ENCODE peak calls at places on chromosomes 4 and X, in four cellular contexts. Z is GM23248, D is PC-9, E is GM23338. N is an unnamed sample. For H3K36me3, the result is how much of the 10 kb centered on the place peaks cover.

GRCh38 chr4:2804973-2805501 is 12.2 kb downstream of the SH3BP2 start:
- DNase-seq in D (no peak), Z (no peak), E (no peak), N (no peak)

GRCh38 chr4:151014521-151015457 is at the start of gene LRBA:
- DNase-seq in D (peak), E (peak), Z (peak), N (peak)

GRCh38 chr4:183098080-183098722 is 856 bp upstream of the WWC2 start:
- DNase-seq in D (no peak), Z (peak), E (peak), N (no peak)

GRCh38 chr4:7766086-7766485 is 173.6 kb downstream of the AFAP1 start:
- DNase-seq in Z (no peak), D (no peak), E (no peak), N (no peak)

GRCh38 chr4:26020896-26021295 is 106.9 kb downstream of the SMIM20 start:
- DNase-seq in Z (peak), E (no peak), D (no peak), N (peak)

GRCh38 chr4:188403272-188403671 is 264.0 kb downstream of the TRIML1 start:
- DNase-seq in Z (no peak), D (no peak), E (peak), N (peak)

GRCh38 chr4:165325732-165326512 is 1.5 kb upstream of the MSMO1 start:
- DNase-seq in E (peak), Z (peak), D (peak), N (peak)

GRCh38 chr4:104490096-104490769 is 4.5 kb downstream of the CXXC4 start:
- DNase-seq in E (peak), Z (no peak), D (no peak), N (no peak)

GRCh38 chrX:150873616-150874015 is 24.9 kb downstream of the CD99L2 start:
- DNase-seq in D (no peak), E (no peak), Z (peak), N (peak)

GRCh38 chr4:182307746-182308145 is 64.5 kb downstream of the TENM3 start:
- DNase-seq in E (no peak), D (no peak), Z (peak), N (peak)

GRCh38 chrX:77668391-77669237 is 117.4 kb downstream of the ATRX start:
- DNase-seq in E (no peak), D (no peak), Z (peak), N (peak)

GRCh38 chr4:139175647-139176298 is 1.2 kb downstream of the ELF2 start:
- DNase-seq in D (no peak), E (no peak), Z (peak), N (no peak)

GRCh38 chrX:138745215-138745614 is 33.7 kb upstream of the FGF13 start:
- DNase-seq in E (peak), Z (peak), D (no peak), N (peak)

GRCh38 chr4:141192564-141192963 is 28.1 kb upstream of the ZNF330 start:
- DNase-seq in E (no peak), Z (peak), D (no peak), N (no peak)

GRCh38 chrX:123077671-123078070 is 106.4 kb upstream of the GRIA3 start:
- DNase-seq in Z (no peak), E (no peak), D (no peak), N (no peak)

GRCh38 chrX:47854474-47854873 is 17.8 kb downstream of the ZNF81 start:
- DNase-seq in D (no peak), Z (peak), E (peak), N (peak)

GRCh38 chr4:159155119-159155518 is 52.2 kb downstream of the RAPGEF2 start:
- DNase-seq in E (no peak), Z (no peak), D (no peak), N (no peak)

GRCh38 chrX:117936162-117936561 is 180.4 kb downstream of the KLHL13 start:
- DNase-seq in E (no peak), Z (no peak), D (no peak), N (no peak)

GRCh38 chr4:156977435-156978160 is 6.0 kb upstream of the PDGFC start:
- DNase-seq in Z (peak), D (no peak), E (no peak), N (peak)

GRCh38 chr4:102849579-102850104 is 19.1 kb upstream of the CISD2 start:
- DNase-seq in Z (no peak), D (no peak), E (no peak), N (no peak)

GRCh38 chr4:40340034-40340433 is 4.9 kb downstream of the CHRNA9 start:
- DNase-seq in Z (peak), D (no peak), E (no peak), N (peak)

GRCh38 chr4:107760281-107760947 is 40.4 kb upstream of the PAPSS1 start:
- DNase-seq in E (peak), Z (no peak), D (no peak), N (no peak)

GRCh38 chr4:55910140-55910539 is 38.6 kb upstream of the CEP135 start:
- DNase-seq in Z (peak), D (no peak), E (no peak), N (peak)

GRCh38 chrX:119272882-119273806 is 37.1 kb downstream of the PGRMC1 start:
- DNase-seq in E (peak), Z (peak), D (no peak), N (no peak)

GRCh38 chr4:15262396-15262795 is 165.4 kb upstream of the C1QTNF7 start:
- DNase-seq in D (no peak), Z (peak), E (no peak), N (peak)

GRCh38 chr4:7193040-7193958 is 961 bp downstream of the SORCS2 start:
- DNase-seq in Z (peak), E (peak), D (no peak), N (no peak)

GRCh38 chr4:99729186-99729585 is 71.6 kb upstream of the C4orf54 start:
- DNase-seq in E (no peak), D (no peak), Z (no peak), N (no peak)

GRCh38 chr4:46804781-46805413 is 104.1 kb downstream of the COX7B2 start:
- DNase-seq in E (no peak), D (no peak), Z (no peak), N (no peak)

GRCh38 chr4:174672276-174672675 is 150.0 kb upstream of the HPGD start:
- DNase-seq in E (no peak), D (no peak), Z (no peak), N (peak)

GRCh38 chr4:81454498-81454897 is 17.2 kb downstream of the RASGEF1B start:
- DNase-seq in E (no peak), Z (peak), D (no peak), N (peak)

DNA sequence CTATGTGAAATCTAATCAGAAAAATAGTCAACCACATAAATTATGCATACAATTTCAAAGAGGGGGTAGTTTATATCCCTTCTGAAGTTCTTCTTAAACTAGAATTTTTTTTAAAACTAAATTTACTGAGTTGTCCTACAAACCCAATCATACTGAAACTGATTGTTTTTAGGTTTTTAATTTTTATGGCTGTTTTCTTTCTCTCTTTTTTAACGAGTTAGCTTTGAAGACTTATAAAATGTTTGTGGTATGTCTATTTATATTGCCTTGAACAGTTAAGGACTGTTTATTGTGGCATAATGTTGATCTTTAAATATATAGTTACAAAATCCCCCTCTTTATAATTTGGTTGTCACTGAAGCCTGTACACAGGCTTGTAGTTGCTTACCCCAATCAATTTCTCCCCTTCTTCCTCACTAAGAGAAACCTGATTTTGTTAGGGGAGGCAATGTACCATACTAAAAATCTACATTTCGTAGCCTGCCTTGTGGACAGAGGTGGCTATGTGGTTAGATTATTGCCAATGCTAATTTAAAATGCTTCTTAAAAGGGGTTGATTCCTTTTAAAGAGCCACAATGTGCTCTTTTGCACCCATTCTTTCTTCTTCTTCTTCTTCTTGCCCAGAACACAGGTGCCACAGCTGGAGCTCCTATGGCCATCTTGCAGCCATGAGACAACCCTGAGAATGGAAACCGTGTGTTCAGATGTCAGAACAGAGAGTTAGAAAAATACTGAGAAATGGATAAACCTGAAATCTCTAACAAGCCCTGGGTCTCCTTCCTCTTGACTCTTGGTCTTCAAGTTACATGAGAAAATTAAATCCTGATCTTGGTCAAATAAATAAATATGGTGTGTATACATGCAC is 102.7 kb upstream of the ZNF827 start:
- DNase-seq in D (no peak), Z (no peak), E (no peak), N (no peak)
- H2AFZ ChIP-seq in D (no peak), Z (no peak), E (no peak), N (no peak)

GRCh38 chr4:38383646-38384121 is 280.3 kb upstream of the KLF3 start:
- DNase-seq in Z (no peak), D (no peak), E (no peak), N (no peak)

GRCh38 chr4:38384962-38385285 is 279.1 kb upstream of the KLF3 start:
- DNase-seq in D (no peak), Z (no peak), E (no peak), N (no peak)

GRCh38 chr4:38386011-38386551 is 277.9 kb upstream of the KLF3 start:
- DNase-seq in D (no peak), Z (no peak), E (no peak), N (no peak)

GRCh38 chr4:38386654-38387188 is 277.3 kb upstream of the KLF3 start:
- DNase-seq in E (no peak), D (no peak), Z (no peak), N (no peak)

DNA sequence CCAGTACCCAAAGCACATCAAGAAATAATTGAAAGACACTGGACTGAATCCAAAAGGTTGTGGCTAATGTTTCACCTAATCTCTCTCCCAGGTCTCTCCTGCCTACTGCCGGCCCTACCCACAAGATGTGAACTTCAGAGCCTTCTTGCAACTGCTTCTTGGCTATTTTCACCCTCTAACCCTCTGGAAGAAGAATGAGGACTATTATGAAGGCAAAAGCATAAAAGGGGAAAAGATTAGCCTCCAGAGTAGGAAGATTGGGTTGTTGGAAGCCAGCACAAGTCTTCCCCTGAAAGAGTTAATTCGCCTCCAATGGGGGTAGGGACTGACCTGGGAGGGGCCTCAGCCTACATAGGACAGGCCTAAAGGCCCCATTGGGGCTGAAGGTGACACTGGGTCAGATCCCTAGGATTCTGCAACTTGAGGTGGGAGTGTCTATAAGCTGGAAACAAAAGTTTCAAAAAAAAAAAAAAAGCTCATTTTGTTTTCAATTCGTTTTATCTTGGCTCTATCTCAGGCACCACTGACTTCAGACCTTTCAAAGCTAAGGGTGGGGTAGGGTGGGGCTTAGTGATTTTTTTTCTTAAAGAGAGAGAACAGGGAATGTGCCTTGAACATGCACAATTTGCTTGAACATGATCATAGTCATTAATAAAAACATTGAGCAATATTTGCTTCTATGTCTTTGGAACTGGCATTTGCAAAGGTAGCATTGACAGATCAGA is 278.6 kb upstream of the KLF3 start:
- DNase-seq in E (no peak), D (peak), Z (no peak), N (peak)
- H3K36me3 ChIP-seq in E (under half), D (under half), Z (under half), N (under half)

GRCh38 chr4:154014401-154015105 is 225.7 kb upstream of the SFRP2 start:
- DNase-seq in Z (no peak), D (no peak), E (no peak), N (no peak)

GRCh38 chr4:154013576-154013975 is 224.7 kb upstream of the SFRP2 start:
- DNase-seq in Z (no peak), D (no peak), E (no peak), N (no peak)

GRCh38 chr4:154024097-154024496 is 235.2 kb upstream of the SFRP2 start:
- DNase-seq in E (peak), D (no peak), Z (peak), N (no peak)

GRCh38 chr4:154018659-154019058 is 229.8 kb upstream of the SFRP2 start:
- DNase-seq in D (no peak), Z (no peak), E (peak), N (no peak)
- H2AFZ ChIP-seq in D (no peak), Z (no peak), E (no peak), N (no peak)

DNA sequence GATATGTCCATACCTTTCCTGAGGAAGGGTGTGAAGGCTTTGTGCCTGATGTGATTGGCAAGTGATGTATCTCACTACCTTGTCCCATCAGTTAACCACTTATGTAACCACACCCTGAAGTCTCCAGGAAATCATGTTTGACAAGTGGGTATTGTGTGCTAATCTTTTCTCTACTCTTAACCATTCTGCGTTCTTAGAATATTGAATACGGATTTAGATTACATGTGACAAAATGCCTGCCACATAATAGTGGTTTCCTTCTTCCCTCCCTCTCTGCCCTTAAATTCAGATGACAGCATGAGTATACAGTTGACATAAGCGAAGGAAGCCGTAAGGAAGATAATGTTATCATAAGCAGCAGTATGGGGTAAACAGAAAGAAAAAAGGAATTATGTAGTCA is 108.4 kb downstream of the KLHL8 start:
- DNase-seq in Z (no peak), E (no peak), D (no peak), N (no peak)
- H3K36me3 ChIP-seq in Z (under half), E (under half), D (under half), N (under half)

DNA sequence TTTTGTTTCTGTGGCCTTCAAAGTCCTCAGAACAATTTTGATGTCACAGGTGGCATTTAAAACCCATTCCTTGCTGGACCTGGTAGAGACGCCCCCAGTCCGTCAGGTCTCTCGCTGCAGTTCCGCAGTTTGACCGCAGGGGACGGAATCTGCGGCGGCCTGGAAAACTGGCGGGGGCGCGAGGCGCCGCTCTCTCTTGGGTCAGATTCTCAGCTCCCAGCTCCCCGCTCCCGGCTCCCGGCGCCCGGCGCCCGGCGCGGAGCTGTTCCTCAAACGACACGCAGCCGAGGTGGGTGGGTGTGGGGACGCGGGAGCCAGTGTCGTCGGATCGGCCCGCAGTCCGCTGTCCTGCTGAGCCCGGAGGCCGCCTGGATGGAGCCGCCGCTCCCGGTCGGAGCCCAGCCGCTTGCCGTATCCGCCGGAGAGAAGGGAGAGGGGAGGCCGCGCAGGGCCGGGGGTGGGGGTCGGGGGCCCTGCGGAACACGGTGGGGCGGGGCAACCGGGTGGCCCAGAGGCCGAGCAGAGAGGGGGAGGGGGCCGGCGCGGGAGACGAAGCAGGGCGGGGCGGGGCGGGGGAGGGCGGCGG is at the start of gene OCRL:
- DNase-seq in Z (peak), D (peak), E (peak), N (peak)
- H2AFZ ChIP-seq in Z (peak), D (peak), E (peak), N (peak)

DNA sequence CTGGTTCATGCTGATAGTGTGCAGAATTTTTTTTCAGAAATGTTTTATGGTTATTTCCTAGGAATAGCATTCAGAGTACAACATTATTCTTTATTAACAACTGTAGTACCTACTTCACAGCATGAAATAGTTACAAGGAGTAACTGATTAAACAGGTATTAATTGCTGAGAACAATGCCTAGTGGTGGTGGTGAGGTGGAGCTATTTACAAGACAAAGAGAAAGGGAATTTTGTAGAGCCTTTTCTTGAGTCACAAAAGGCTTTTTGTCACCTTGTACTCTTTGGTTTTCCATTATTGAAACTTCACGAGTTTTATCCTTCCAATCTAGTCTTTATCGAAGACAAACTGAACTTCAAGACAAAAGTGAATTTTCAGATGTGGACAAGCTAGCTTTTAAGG is 27.5 kb downstream of the OFD1 start:
- DNase-seq in E (peak), Z (no peak), D (no peak), N (no peak)
- H3K36me3 ChIP-seq in E (under half), Z (under half), D (under half), N (under half)

DNA sequence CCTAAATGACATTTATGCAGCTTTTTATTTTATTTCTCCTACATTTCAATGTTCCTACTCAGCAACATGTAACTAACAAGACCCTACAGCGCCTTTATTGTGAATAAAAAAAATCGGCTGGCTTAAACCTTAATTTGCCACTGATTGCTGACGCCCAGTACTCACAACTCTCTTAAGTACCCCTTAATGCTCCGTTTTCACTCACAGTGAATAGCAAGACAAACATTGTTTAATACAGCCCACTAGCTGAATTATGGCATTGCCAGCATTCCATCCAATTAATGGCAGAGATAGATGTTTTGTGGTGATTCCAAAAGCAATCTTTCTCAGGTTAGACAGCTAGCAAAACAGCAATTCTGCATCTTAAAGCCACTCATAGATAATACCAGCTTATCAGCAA is 61.1 kb downstream of the PPARGC1A start:
- DNase-seq in E (no peak), Z (no peak), D (no peak), N (no peak)
- H2AFZ ChIP-seq in E (no peak), Z (no peak), D (no peak), N (no peak)

GRCh38 chr4:13580018-13580417 is 35.7 kb upstream of the NKX3-2 start:
- DNase-seq in Z (no peak), E (no peak), D (no peak), N (no peak)

DNA sequence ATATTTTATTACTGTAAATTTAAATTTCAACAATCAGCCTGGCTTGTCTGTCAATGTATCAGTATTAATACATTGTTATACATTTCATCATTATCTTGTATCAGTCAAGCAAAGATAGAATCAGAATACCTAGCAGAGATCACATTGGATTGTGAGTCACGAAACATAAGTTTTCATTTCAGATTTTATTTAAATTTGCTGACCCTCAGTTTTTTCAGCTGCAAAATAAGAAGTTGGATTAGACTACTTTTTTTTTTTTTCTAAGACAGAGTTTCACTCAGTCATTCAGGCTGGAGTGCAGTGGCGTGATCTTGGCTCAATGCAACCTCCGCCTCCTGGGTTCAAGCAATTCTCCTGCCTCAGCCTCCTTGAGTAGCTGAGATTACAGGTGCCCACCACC is 33.4 kb upstream of the NKX3-2 start:
- DNase-seq in Z (no peak), D (no peak), E (no peak), N (no peak)
- H3K36me3 ChIP-seq in Z (half or more), D (under half), E (under half), N (under half)

GRCh38 chr4:70392057-70392776 is 5.5 kb upstream of the OPRPN start:
- DNase-seq in E (no peak), D (no peak), Z (no peak), N (no peak)
- H2AFZ ChIP-seq in E (no peak), D (no peak), Z (no peak), N (no peak)

GRCh38 chr4:121674191-121674590 is 22.6 kb downstream of the ANXA5 start:
- DNase-seq in Z (no peak), D (no peak), E (no peak), N (no peak)

GRCh38 chr4:121666091-121666679 is 30.6 kb downstream of the ANXA5 start:
- DNase-seq in Z (no peak), D (no peak), E (no peak), N (no peak)

GRCh38 chr4:121665371-121665770 is 31.4 kb downstream of the ANXA5 start:
- DNase-seq in Z (no peak), E (no peak), D (no peak), N (no peak)

GRCh38 chr4:121669163-121669550 is 27.6 kb downstream of the ANXA5 start:
- DNase-seq in Z (peak), E (no peak), D (no peak), N (no peak)

GRCh38 chr4:121668368-121669162 is 28.2 kb downstream of the ANXA5 start:
- DNase-seq in Z (peak), D (no peak), E (no peak), N (peak)
- H3K36me3 ChIP-seq in Z (half or more), D (half or more), E (under half), N (under half)